ENCODE peak calls at places on chromosomes 5 and 9, in eight cellular contexts. J is M059J, E is NCI-H1105, C is GM18507, P is anterior cingulate cortex, F is GM20000, Y is tibial nerve, Q is SW480. X is an unnamed sample.

GRCh38 chr9:128420060-128420650 is 502 bp upstream of the CERCAM start:
- DNase-seq in J (peak; percentile 65), E (peak; percentile 46), C (peak; percentile 73), P (no peak), F (peak; percentile 96), Y (peak; percentile 50), Q (peak; percentile 67), X (peak; percentile 74)

GRCh38 chr5:143101740-143102386 is 301.6 kb downstream of the NR3C1 start:
- DNase-seq in J (no peak), E (no peak), C (no peak), P (no peak), F (no peak), Y (no peak), Q (no peak), X (no peak)

GRCh38 chr5:78361226-78361993 is 993 bp downstream of the SCAMP1 start:
- DNase-seq in J (peak; percentile 87), E (peak; percentile 26), C (no peak), P (no peak), F (peak; percentile 19), Y (no peak), Q (peak; percentile 76), X (peak; percentile 53)

GRCh38 chr9:20728493-20729220 is 44.6 kb downstream of the FOCAD start:
- DNase-seq in J (peak; percentile 65), E (peak; percentile 12), C (no peak), P (no peak), F (no peak), Y (no peak), Q (no peak), X (no peak)

GRCh38 chr9:130930132-130930803 is 8.8 kb downstream of the FIBCD1 start:
- DNase-seq in J (no peak), E (no peak), C (no peak), P (no peak), F (no peak), Y (no peak), Q (no peak), X (no peak)

GRCh38 chr9:90053027-90053426 is 448.2 kb downstream of the GADD45G start:
- DNase-seq in J (no peak), E (no peak), C (no peak), P (no peak), F (no peak), Y (no peak), Q (no peak), X (no peak)

GRCh38 chr5:165209101-165209727 is 1703.8 kb downstream of the MAT2B start:
- DNase-seq in J (peak; percentile 1), E (no peak), C (no peak), P (no peak), F (peak; percentile 11), Y (no peak), Q (peak; percentile 27), X (no peak)

GRCh38 chr9:133711428-133712220 is 26.5 kb downstream of the SARDH start:
- DNase-seq in J (peak; percentile 78), E (no peak), C (no peak), P (no peak), F (no peak), Y (no peak), Q (no peak), X (no peak)

GRCh38 chr5:89729623-89730390 is 679.7 kb downstream of the CETN3 start:
- DNase-seq in J (peak; percentile 7), E (no peak), C (no peak), P (no peak), F (no peak), Y (no peak), Q (peak; percentile 22), X (no peak)

GRCh38 chr5:11863920-11864319 is 40.3 kb downstream of the CTNND2 start:
- DNase-seq in J (no peak), E (no peak), C (no peak), P (no peak), F (no peak), Y (no peak), Q (no peak), X (no peak)

GRCh38 chr5:148799737-148800527 is 26.5 kb upstream of the ADRB2 start:
- DNase-seq in J (peak; percentile 23), E (no peak), C (no peak), P (no peak), F (no peak), Y (no peak), Q (no peak), X (no peak)

GRCh38 chr5:142000709-142001484 is 11.9 kb downstream of the GNPDA1 start:
- DNase-seq in J (peak; percentile 14), E (no peak), C (no peak), P (no peak), F (no peak), Y (no peak), Q (no peak), X (no peak)

GRCh38 chr9:33816327-33817252 is at the start of gene UBE2R2:
- DNase-seq in J (peak; percentile 89), E (peak; percentile 85), C (peak; percentile 98), P (peak; percentile 93), F (peak; percentile 99), Y (peak; percentile 85), Q (peak; percentile 91), X (peak; percentile 94)

GRCh38 chr5:579746-580366 is 32.3 kb upstream of the CEP72 start:
- DNase-seq in J (no peak), E (no peak), C (no peak), P (no peak), F (no peak), Y (no peak), Q (no peak), X (no peak)

GRCh38 chr5:143585970-143586369 is 182.5 kb upstream of the NR3C1 start:
- DNase-seq in J (no peak), E (no peak), C (no peak), P (no peak), F (no peak), Y (no peak), Q (no peak), X (no peak)

X was measured in transverse colon.